ENCODE peak calls at places on chromosome 15, in eight cellular contexts. N is ovary; J is COR-L47; K is effector CD4-positive, alpha-beta T cell; G is NCI-H1417; V is activated CD4-positive, alpha-beta T cell treated with anti-CD3 and anti-CD28 coated beads for 48 hours; Z is stimulated activated CD4-positive, alpha-beta T cell treated with anti-CD3 and anti-CD28 coated beads, Interleukin-15, amount 100 ng/mL, for 48 hours; M is tibial artery. I is an unnamed sample.

GRCh38 chr15:25946241-25946786 is 83.2 kb upstream of the ATP10A start:
- DNase-seq in N (no peak), J (no peak), K (no peak), G (no peak), V (no peak), Z (no peak), M (no peak), I (no peak)

GRCh38 chr15:101692799-101693198 is 31.5 kb downstream of the TARS3 start:
- DNase-seq in N (no peak), J (no peak), K (no peak), G (peak; percentile 41), V (no peak), Z (no peak), M (no peak), I (no peak)

GRCh38 chr15:77974098-77974414 is 103.5 kb downstream of the TBC1D2B start:
- DNase-seq in N (peak; percentile 37), J (no peak), K (no peak), G (no peak), V (no peak), Z (no peak), M (peak; percentile 82), I (peak; percentile 90)

GRCh38 chr15:52379395-52380111 is 83.9 kb upstream of the MYO5C start:
- DNase-seq in N (no peak), J (no peak), K (no peak), G (no peak), V (peak; percentile 5), Z (peak; percentile 3), M (no peak), I (no peak)

GRCh38 chr15:71386448-71387236 is 271.4 kb downstream of the THSD4 start:
- DNase-seq in N (no peak), J (no peak), K (no peak), G (no peak), V (no peak), Z (no peak), M (no peak), I (no peak)

GRCh38 chr15:29765898-29766537 is 56.2 kb downstream of the TJP1 start:
- DNase-seq in N (no peak), J (no peak), K (no peak), G (no peak), V (no peak), Z (no peak), M (no peak), I (no peak)

GRCh38 chr15:39075756-39076341 is 505.0 kb upstream of the THBS1 start:
- DNase-seq in N (no peak), J (no peak), K (no peak), G (no peak), V (no peak), Z (no peak), M (no peak), I (no peak)

GRCh38 chr15:51879555-51879954 is 50.1 kb downstream of the TMOD3 start:
- DNase-seq in N (no peak), J (no peak), K (no peak), G (no peak), V (no peak), Z (no peak), M (no peak), I (no peak)

GRCh38 chr15:58410353-58410752 is 21.4 kb upstream of the LIPC start:
- DNase-seq in N (peak; percentile 22), J (peak; percentile 5), K (no peak), G (no peak), V (peak; percentile 39), Z (peak; percentile 9), M (no peak), I (peak; percentile 36)

GRCh38 chr15:63553388-63553791 is 43.8 kb upstream of the FBXL22 start:
- DNase-seq in N (peak; percentile 26), J (no peak), K (no peak), G (no peak), V (no peak), Z (no peak), M (no peak), I (peak; percentile 83)

GRCh38 chr15:96038650-96039049 is 291.9 kb upstream of the NR2F2 start:
- DNase-seq in N (no peak), J (no peak), K (no peak), G (no peak), V (no peak), Z (no peak), M (no peak), I (no peak)

GRCh38 chr15:34754674-34755418 is at the start of gene GJD2:
- DNase-seq in N (no peak), J (peak; percentile 46), K (no peak), G (peak; percentile 15), V (peak; percentile 5), Z (no peak), M (no peak), I (no peak)

GRCh38 chr15:35141743-35142356 is 56.8 kb upstream of the NANOGP8 start:
- DNase-seq in N (no peak), J (no peak), K (no peak), G (no peak), V (no peak), Z (no peak), M (no peak), I (peak; percentile 90)

GRCh38 chr15:29795610-29796009 is 26.7 kb downstream of the TJP1 start:
- DNase-seq in N (no peak), J (no peak), K (no peak), G (no peak), V (no peak), Z (no peak), M (no peak), I (no peak)

GRCh38 chr15:53307952-53308624 is 451.4 kb downstream of the WDR72 start:
- DNase-seq in N (no peak), J (no peak), K (no peak), G (no peak), V (no peak), Z (no peak), M (no peak), I (peak; percentile 24)

GRCh38 chr15:76347507-76348055 is 11.0 kb downstream of the ISL2 start:
- DNase-seq in N (no peak), J (no peak), K (no peak), G (no peak), V (no peak), Z (no peak), M (no peak), I (no peak)

GRCh38 chr15:82146990-82147461 is 101.2 kb upstream of the MEX3B start:
- DNase-seq in N (no peak), J (no peak), K (no peak), G (no peak), V (no peak), Z (no peak), M (no peak), I (peak; percentile 67)

GRCh38 chr15:39239562-39239961 is 341.3 kb upstream of the THBS1 start:
- DNase-seq in N (no peak), J (no peak), K (no peak), G (no peak), V (no peak), Z (no peak), M (no peak), I (peak; percentile 69)

GRCh38 chr15:70690012-70690411 is 73.3 kb downstream of the UACA start:
- DNase-seq in N (no peak), J (no peak), K (no peak), G (no peak), V (no peak), Z (no peak), M (no peak), I (no peak)

GRCh38 chr15:81016253-81017068 is 15.7 kb downstream of the TLNRD1 start:
- DNase-seq in N (no peak), J (no peak), K (no peak), G (no peak), V (no peak), Z (no peak), M (no peak), I (no peak)

GRCh38 chr15:41790756-41791546 is 16.7 kb downstream of the MAPKBP1 start:
- DNase-seq in N (no peak), J (no peak), K (no peak), G (peak; percentile 6), V (no peak), Z (no peak), M (no peak), I (peak; percentile 54)

GRCh38 chr15:69806287-69806915 is 291.3 kb downstream of the TLE3 start:
- DNase-seq in N (no peak), J (no peak), K (no peak), G (no peak), V (no peak), Z (no peak), M (no peak), I (no peak)

GRCh38 chr15:98796685-98797084 is 148.3 kb downstream of the IGF1R start:
- DNase-seq in N (no peak), J (no peak), K (no peak), G (no peak), V (no peak), Z (no peak), M (no peak), I (no peak)

GRCh38 chr15:77714023-77714422 is 81.3 kb upstream of the LINGO1 start:
- DNase-seq in N (no peak), J (no peak), K (no peak), G (no peak), V (no peak), Z (no peak), M (no peak), I (no peak)

GRCh38 chr15:92503889-92504288 is 110.2 kb downstream of the ST8SIA2 start:
- DNase-seq in N (no peak), J (no peak), K (no peak), G (no peak), V (no peak), Z (no peak), M (no peak), I (no peak)

GRCh38 chr15:74867562-74868458 is 5.4 kb downstream of the SCAMP2 start:
- DNase-seq in N (no peak), J (no peak), K (no peak), G (no peak), V (no peak), Z (no peak), M (no peak), I (no peak)

GRCh38 chr15:58931985-58932384 is 1.5 kb downstream of the SLTM start:
- DNase-seq in N (no peak), J (no peak), K (no peak), G (no peak), V (no peak), Z (no peak), M (no peak), I (peak; percentile 25)

GRCh38 chr15:31489801-31490646 is 163.4 kb downstream of the KLF13 start:
- DNase-seq in N (peak; percentile 41), J (peak; percentile 13), K (peak; percentile 26), G (peak; percentile 17), V (peak; percentile 54), Z (peak; percentile 18), M (no peak), I (peak; percentile 40)

GRCh38 chr15:42890161-42890913 is 30.2 kb downstream of the TTBK2 start:
- DNase-seq in N (no peak), J (no peak), K (no peak), G (no peak), V (no peak), Z (no peak), M (no peak), I (peak; percentile 26)

GRCh38 chr15:82894971-82895520 is 57.5 kb downstream of the HOMER2 start:
- DNase-seq in N (no peak), J (no peak), K (no peak), G (no peak), V (no peak), Z (no peak), M (no peak), I (no peak)

GRCh38 chr15:45105586-45105985 is 8.4 kb downstream of the DUOX2 start:
- DNase-seq in N (no peak), J (no peak), K (no peak), G (no peak), V (no peak), Z (no peak), M (no peak), I (no peak)

GRCh38 chr15:34336947-34337556 is 529 bp downstream of the SLC12A6 start:
- DNase-seq in N (no peak), J (peak; percentile 6), K (peak; percentile 14), G (peak; percentile 18), V (no peak), Z (peak; percentile 16), M (no peak), I (no peak)

I was measured in H4.